ENCODE peak calls at places on chromosomes 2 and 18, in six cellular contexts. One of them, this sample, is unnamed.

GRCh38 chr2:197929008-197929885 is 124.9 kb downstream of the PLCL1 start:
- DNase-seq in fibroblast of mammary gland: no peak
- DNase-seq in effector memory CD4-positive, alpha-beta T cell: no peak
- DNase-seq in AG10803: no peak
- DNase-seq in SK-N-SH: no peak
- DNase-seq in COR-L47: no peak
- DNase-seq in this sample: no peak

GRCh38 chr2:140353541-140353940 is 1573.4 kb upstream of the NXPH2 start:
- DNase-seq in COR-L47: no peak
- DNase-seq in SK-N-SH: no peak
- DNase-seq in fibroblast of mammary gland: peak; percentile 55
- DNase-seq in AG10803: peak; percentile 18
- DNase-seq in effector memory CD4-positive, alpha-beta T cell: no peak
- DNase-seq in this sample: no peak

GRCh38 chr18:61948196-61948800 is 55.5 kb upstream of the RNF152 start:
- DNase-seq in COR-L47: no peak
- DNase-seq in SK-N-SH: no peak
- DNase-seq in effector memory CD4-positive, alpha-beta T cell: no peak
- DNase-seq in AG10803: peak; percentile 46
- DNase-seq in fibroblast of mammary gland: no peak
- DNase-seq in this sample: no peak

GRCh38 chr2:215436705-215437570 is 1.1 kb upstream of the FN1 start:
- DNase-seq in effector memory CD4-positive, alpha-beta T cell: no peak
- DNase-seq in SK-N-SH: no peak
- DNase-seq in COR-L47: no peak
- DNase-seq in fibroblast of mammary gland: peak; percentile 55
- DNase-seq in AG10803: peak; percentile 56
- DNase-seq in this sample: no peak

GRCh38 chr2:10124538-10125045 is 2.1 kb downstream of the RRM2 start:
- DNase-seq in AG10803: peak; percentile 78
- DNase-seq in fibroblast of mammary gland: peak; percentile 81
- DNase-seq in effector memory CD4-positive, alpha-beta T cell: peak; percentile 31
- DNase-seq in COR-L47: peak; percentile 65
- DNase-seq in SK-N-SH: no peak
- DNase-seq in this sample: no peak

GRCh38 chr2:161102770-161103450 is 57.3 kb upstream of the TANK start:
- DNase-seq in effector memory CD4-positive, alpha-beta T cell: no peak
- DNase-seq in COR-L47: no peak
- DNase-seq in SK-N-SH: no peak
- DNase-seq in AG10803: peak; percentile 31
- DNase-seq in fibroblast of mammary gland: peak; percentile 10
- DNase-seq in this sample: peak; percentile 10

GRCh38 chr2:190683802-190684201 is 34.9 kb downstream of the NAB1 start:
- DNase-seq in fibroblast of mammary gland: no peak
- DNase-seq in COR-L47: no peak
- DNase-seq in AG10803: no peak
- DNase-seq in effector memory CD4-positive, alpha-beta T cell: no peak
- DNase-seq in SK-N-SH: no peak
- DNase-seq in this sample: no peak

GRCh38 chr2:166088634-166089033 is 39.2 kb downstream of the SCN1A start:
- DNase-seq in fibroblast of mammary gland: peak; percentile 90
- DNase-seq in COR-L47: no peak
- DNase-seq in SK-N-SH: no peak
- DNase-seq in AG10803: no peak
- DNase-seq in effector memory CD4-positive, alpha-beta T cell: no peak
- DNase-seq in this sample: no peak

GRCh38 chr2:168470188-168470879 is 14.3 kb downstream of the CERS6 start:
- DNase-seq in AG10803: no peak
- DNase-seq in COR-L47: no peak
- DNase-seq in SK-N-SH: no peak
- DNase-seq in fibroblast of mammary gland: no peak
- DNase-seq in effector memory CD4-positive, alpha-beta T cell: no peak
- DNase-seq in this sample: no peak

GRCh38 chr18:68438983-68439382 is 275.9 kb downstream of the TMX3 start:
- DNase-seq in COR-L47: no peak
- DNase-seq in effector memory CD4-positive, alpha-beta T cell: no peak
- DNase-seq in SK-N-SH: no peak
- DNase-seq in AG10803: peak; percentile 98
- DNase-seq in fibroblast of mammary gland: peak; percentile 92
- DNase-seq in this sample: no peak

GRCh38 chr2:73255907-73256617 is 22.0 kb downstream of the CCT7 start:
- DNase-seq in effector memory CD4-positive, alpha-beta T cell: no peak
- DNase-seq in SK-N-SH: no peak
- DNase-seq in fibroblast of mammary gland: no peak
- DNase-seq in AG10803: no peak
- DNase-seq in COR-L47: no peak
- DNase-seq in this sample: no peak

GRCh38 chr18:55152801-55153200 is 193.5 kb upstream of the CCDC68 start:
- DNase-seq in effector memory CD4-positive, alpha-beta T cell: no peak
- DNase-seq in SK-N-SH: no peak
- DNase-seq in COR-L47: no peak
- DNase-seq in AG10803: no peak
- DNase-seq in fibroblast of mammary gland: peak; percentile 43
- DNase-seq in this sample: no peak

GRCh38 chr2:81136296-81136695 is 831.7 kb upstream of the LRRTM1 start:
- DNase-seq in fibroblast of mammary gland: no peak
- DNase-seq in effector memory CD4-positive, alpha-beta T cell: no peak
- DNase-seq in COR-L47: no peak
- DNase-seq in AG10803: no peak
- DNase-seq in SK-N-SH: no peak
- DNase-seq in this sample: no peak

GRCh38 chr2:145813481-145813880 is 1293.6 kb upstream of the ZEB2 start:
- DNase-seq in fibroblast of mammary gland: no peak
- DNase-seq in COR-L47: no peak
- DNase-seq in SK-N-SH: no peak
- DNase-seq in effector memory CD4-positive, alpha-beta T cell: no peak
- DNase-seq in AG10803: no peak
- DNase-seq in this sample: no peak

GRCh38 chr18:32956591-32957310 is 183.9 kb upstream of the KLHL14 start:
- DNase-seq in effector memory CD4-positive, alpha-beta T cell: no peak
- DNase-seq in fibroblast of mammary gland: peak; percentile 91
- DNase-seq in COR-L47: no peak
- DNase-seq in AG10803: peak; percentile 7
- DNase-seq in SK-N-SH: peak; percentile 7
- DNase-seq in this sample: no peak

GRCh38 chr2:183207110-183207509 is 82.9 kb downstream of the NUP35 start:
- DNase-seq in fibroblast of mammary gland: peak; percentile 3
- DNase-seq in AG10803: peak; percentile 74
- DNase-seq in effector memory CD4-positive, alpha-beta T cell: no peak
- DNase-seq in SK-N-SH: no peak
- DNase-seq in COR-L47: no peak
- DNase-seq in this sample: no peak

GRCh38 chr2:104358122-104358521 is 495.8 kb upstream of the POU3F3 start:
- DNase-seq in COR-L47: no peak
- DNase-seq in AG10803: no peak
- DNase-seq in SK-N-SH: no peak
- DNase-seq in effector memory CD4-positive, alpha-beta T cell: no peak
- DNase-seq in fibroblast of mammary gland: no peak
- DNase-seq in this sample: no peak

GRCh38 chr2:12057436-12058166 is 311.2 kb downstream of the LPIN1 start:
- DNase-seq in fibroblast of mammary gland: no peak
- DNase-seq in AG10803: no peak
- DNase-seq in COR-L47: no peak
- DNase-seq in effector memory CD4-positive, alpha-beta T cell: no peak
- DNase-seq in SK-N-SH: no peak
- DNase-seq in this sample: no peak

GRCh38 chr2:3613524-3613905 is 18.6 kb downstream of the COLEC11 start:
- DNase-seq in effector memory CD4-positive, alpha-beta T cell: no peak
- DNase-seq in fibroblast of mammary gland: no peak
- DNase-seq in COR-L47: no peak
- DNase-seq in SK-N-SH: no peak
- DNase-seq in AG10803: no peak
- DNase-seq in this sample: no peak

GRCh38 chr2:59182249-59182648 is 941.1 kb upstream of the FANCL start:
- DNase-seq in AG10803: peak; percentile 31
- DNase-seq in fibroblast of mammary gland: peak; percentile 23
- DNase-seq in SK-N-SH: peak; percentile 52
- DNase-seq in effector memory CD4-positive, alpha-beta T cell: no peak
- DNase-seq in COR-L47: no peak
- DNase-seq in this sample: peak; percentile 18

GRCh38 chr2:113197347-113198047 is 23.7 kb downstream of the PSD4 start:
- DNase-seq in effector memory CD4-positive, alpha-beta T cell: no peak
- DNase-seq in SK-N-SH: no peak
- DNase-seq in fibroblast of mammary gland: no peak
- DNase-seq in COR-L47: no peak
- DNase-seq in AG10803: no peak
- DNase-seq in this sample: no peak

GRCh38 chr2:218993345-218994315 is at the start of gene CRYBA2:
- DNase-seq in COR-L47: peak; percentile 89
- DNase-seq in fibroblast of mammary gland: no peak
- DNase-seq in AG10803: no peak
- DNase-seq in SK-N-SH: peak; percentile 16
- DNase-seq in effector memory CD4-positive, alpha-beta T cell: no peak
- DNase-seq in this sample: no peak

GRCh38 chr2:186919272-186919671 is 70.3 kb upstream of the ZSWIM2 start:
- DNase-seq in effector memory CD4-positive, alpha-beta T cell: no peak
- DNase-seq in AG10803: peak; percentile 71
- DNase-seq in fibroblast of mammary gland: peak; percentile 87
- DNase-seq in COR-L47: no peak
- DNase-seq in SK-N-SH: no peak
- DNase-seq in this sample: peak; percentile 29

GRCh38 chr2:70143314-70144150 is 47.3 kb downstream of the C2orf42 start:
- DNase-seq in SK-N-SH: peak; percentile 70
- DNase-seq in COR-L47: peak; percentile 65
- DNase-seq in fibroblast of mammary gland: peak; percentile 45
- DNase-seq in AG10803: peak; percentile 43
- DNase-seq in effector memory CD4-positive, alpha-beta T cell: peak; percentile 46
- DNase-seq in this sample: no peak

GRCh38 chr2:57617327-57617726 is 429.3 kb upstream of the VRK2 start:
- DNase-seq in effector memory CD4-positive, alpha-beta T cell: no peak
- DNase-seq in COR-L47: no peak
- DNase-seq in SK-N-SH: no peak
- DNase-seq in AG10803: no peak
- DNase-seq in fibroblast of mammary gland: no peak
- DNase-seq in this sample: no peak

GRCh38 chr2:199160677-199161465 is 296.9 kb downstream of the SATB2 start:
- DNase-seq in AG10803: peak; percentile 96
- DNase-seq in SK-N-SH: no peak
- DNase-seq in effector memory CD4-positive, alpha-beta T cell: no peak
- DNase-seq in fibroblast of mammary gland: peak; percentile 97
- DNase-seq in COR-L47: no peak
- DNase-seq in this sample: no peak

GRCh38 chr2:239727776-239728600 is 297.2 kb downstream of the NDUFA10 start:
- DNase-seq in effector memory CD4-positive, alpha-beta T cell: no peak
- DNase-seq in COR-L47: no peak
- DNase-seq in AG10803: no peak
- DNase-seq in SK-N-SH: no peak
- DNase-seq in fibroblast of mammary gland: no peak
- DNase-seq in this sample: no peak

GRCh38 chr18:3230401-3231334 is 10.9 kb upstream of the MYOM1 start:
- DNase-seq in COR-L47: no peak
- DNase-seq in effector memory CD4-positive, alpha-beta T cell: no peak
- DNase-seq in SK-N-SH: no peak
- DNase-seq in fibroblast of mammary gland: peak; percentile 32
- DNase-seq in AG10803: no peak
- DNase-seq in this sample: peak; percentile 49

This sample was measured in A549.